ENCODE peak calls at places on chromosomes 4 and X, in eight cellular contexts. N is K562, E is stomach, C is upper lobe of left lung, U is GM12878, W is sigmoid colon, Q is suprapubic skin, O is transverse colon. D is an unnamed sample.

GRCh38 chrX:134600714-134601113 is 57.6 kb downstream of the PLAC1 start:
- DNase-seq in Q (no peak), N (no peak), E (no peak), C (no peak), U (no peak), O (no peak), W (no peak), D (no peak)

GRCh38 chr4:128725405-128725804 is 84.1 kb upstream of the JADE1 start:
- DNase-seq in O (no peak), W (no peak), C (no peak), U (no peak), N (no peak), Q (no peak), E (peak), D (no peak)

GRCh38 chr4:26028793-26029511 is 114.9 kb downstream of the SMIM20 start:
- DNase-seq in C (peak), O (peak), W (peak), Q (peak), E (peak), U (no peak), N (peak), D (no peak)

GRCh38 chr4:43369036-43369594 is 476.6 kb downstream of the GRXCR1 start:
- DNase-seq in N (no peak), Q (no peak), E (no peak), U (no peak), C (no peak), W (no peak), O (no peak), D (no peak)

GRCh38 chrX:154800508-154801207 is 4.6 kb downstream of the MPP1 start:
- DNase-seq in U (no peak), E (no peak), C (no peak), N (no peak), Q (no peak), W (no peak), O (no peak), D (no peak)

GRCh38 chr4:42152507-42153504 is at the start of gene BEND4:
- DNase-seq in O (peak), E (no peak), U (no peak), Q (no peak), N (no peak), C (no peak), W (no peak), D (no peak)

GRCh38 chr4:127134490-127134889 is 498.3 kb upstream of the INTU start:
- DNase-seq in Q (no peak), U (no peak), W (no peak), O (no peak), E (no peak), N (no peak), C (no peak), D (no peak)

GRCh38 chr4:110087116-110087708 is 111.2 kb downstream of the ELOVL6 start:
- DNase-seq in O (no peak), U (no peak), W (no peak), E (no peak), N (no peak), Q (no peak), C (no peak), D (no peak)

GRCh38 chr4:104966349-104967033 is 180.2 kb upstream of the TET2 start:
- DNase-seq in E (no peak), N (no peak), W (no peak), Q (no peak), O (peak), U (peak), C (peak), D (no peak)

GRCh38 chr4:186820371-186820990 is 96.8 kb upstream of the FAT1 start:
- DNase-seq in E (no peak), W (peak), N (no peak), O (peak), C (no peak), U (no peak), Q (no peak), D (no peak)

GRCh38 chrX:150361070-150361776 is 1.9 kb upstream of the MAMLD1 start:
- DNase-seq in C (no peak), U (no peak), W (no peak), O (peak), Q (no peak), E (no peak), N (peak), D (no peak)

GRCh38 chr4:175703956-175704600 is 108.0 kb downstream of the GPM6A start:
- DNase-seq in N (no peak), O (no peak), C (no peak), Q (no peak), W (no peak), E (no peak), U (no peak), D (no peak)

GRCh38 chr4:117968606-117969005 is 65.7 kb upstream of the NDST3 start:
- DNase-seq in Q (no peak), U (no peak), N (no peak), E (no peak), C (no peak), W (no peak), O (no peak), D (no peak)

GRCh38 chr4:96593422-96593821 is 753.5 kb downstream of the PDHA2 start:
- DNase-seq in E (peak), Q (no peak), O (no peak), N (no peak), U (no peak), C (no peak), W (no peak), D (no peak)

GRCh38 chrX:50813843-50814661 is at the start of gene SHROOM4:
- DNase-seq in O (peak), Q (no peak), E (peak), C (peak), U (no peak), N (no peak), W (peak), D (no peak)

GRCh38 chrX:154074199-154074598 is 23.3 kb downstream of the MECP2 start:
- DNase-seq in U (no peak), N (no peak), C (no peak), O (no peak), W (peak), E (no peak), Q (no peak), D (no peak)

GRCh38 chr4:185529413-185529812 is 5.9 kb downstream of the PDLIM3 start:
- DNase-seq in W (no peak), U (no peak), C (no peak), N (no peak), O (no peak), E (peak), Q (no peak), D (no peak)

GRCh38 chrX:116862340-116862739 is 399.6 kb upstream of the CT83 start:
- DNase-seq in W (no peak), U (no peak), C (no peak), Q (no peak), N (no peak), E (no peak), O (no peak), D (no peak)

GRCh38 chr4:147428583-147428982 is 52.3 kb upstream of the EDNRA start:
- DNase-seq in C (no peak), O (no peak), W (no peak), U (no peak), E (no peak), Q (no peak), N (no peak), D (no peak)

GRCh38 chr4:15469402-15470148 is at the start of gene CC2D2A:
- DNase-seq in Q (no peak), O (peak), C (peak), N (no peak), U (no peak), E (no peak), W (no peak), D (peak)

GRCh38 chr4:15043226-15043625 is 40.9 kb downstream of the CPEB2 start:
- DNase-seq in N (peak), C (no peak), E (no peak), O (no peak), U (no peak), W (no peak), Q (no peak), D (no peak)

GRCh38 chr4:116839826-116840225 is 245.6 kb downstream of the TRAM1L1 start:
- DNase-seq in W (no peak), C (no peak), O (no peak), E (no peak), U (no peak), Q (no peak), N (no peak), D (no peak)

GRCh38 chrX:41250867-41251266 is 83.1 kb upstream of the DDX3X start:
- DNase-seq in W (no peak), N (no peak), O (no peak), C (no peak), Q (no peak), U (no peak), E (no peak), D (no peak)

GRCh38 chr4:13524504-13525243 is 19.6 kb downstream of the NKX3-2 start:
- DNase-seq in O (no peak), Q (no peak), U (no peak), C (no peak), N (peak), W (no peak), E (no peak), D (no peak)

GRCh38 chrX:33252306-33252825 is 41.0 kb upstream of the DMD start:
- DNase-seq in C (no peak), W (no peak), N (no peak), O (no peak), U (no peak), Q (no peak), E (no peak), D (no peak)

GRCh38 chr4:154471924-154472323 is 19.7 kb downstream of the DCHS2 start:
- DNase-seq in U (peak), Q (no peak), W (peak), E (no peak), C (no peak), O (no peak), N (no peak), D (no peak)

GRCh38 chrX:40152173-40152705 is 54.5 kb upstream of the BCOR start:
- DNase-seq in W (peak), N (no peak), U (no peak), O (peak), C (no peak), Q (no peak), E (peak), D (no peak)

GRCh38 chr4:89140168-89140759 is 28.9 kb downstream of the TIGD2 start:
- DNase-seq in O (no peak), W (no peak), E (no peak), U (no peak), C (no peak), Q (no peak), N (no peak), D (no peak)

GRCh38 chr4:111641813-111642579 is 503.3 kb upstream of the FAM241A start:
- DNase-seq in E (peak), Q (peak), U (peak), C (peak), N (peak), O (peak), W (peak), D (no peak)

GRCh38 chr4:108378164-108378563 is 209.4 kb upstream of the LEF1 start:
- DNase-seq in Q (no peak), W (no peak), N (no peak), U (no peak), O (no peak), E (no peak), C (no peak), D (peak)

GRCh38 chr4:126630171-126630570 is 1002.6 kb upstream of the INTU start:
- DNase-seq in N (no peak), E (no peak), Q (no peak), U (no peak), O (no peak), W (no peak), C (no peak), D (no peak)

GRCh38 chrX:40832723-40833122 is 97.4 kb upstream of the MED14 start:
- DNase-seq in N (no peak), O (no peak), U (no peak), Q (no peak), W (no peak), E (no peak), C (no peak), D (no peak)

GRCh38 chrX:70635669-70636068 is 191.0 kb downstream of the DLG3 start:
- DNase-seq in O (no peak), W (no peak), E (no peak), Q (no peak), N (no peak), U (no peak), C (no peak), D (no peak)

GRCh38 chrX:70454441-70455365 is 10.1 kb downstream of the DLG3 start:
- DNase-seq in O (peak), W (peak), Q (no peak), E (peak), N (peak), U (no peak), C (peak), D (no peak)

GRCh38 chr4:184596617-184597185 is 52.5 kb downstream of the CASP3 start:
- DNase-seq in W (no peak), O (no peak), U (no peak), Q (no peak), N (no peak), E (peak), C (no peak), D (no peak)

GRCh38 chr4:40990202-40990898 is 224.0 kb downstream of the APBB2 start:
- DNase-seq in O (no peak), N (no peak), Q (no peak), E (no peak), U (peak), C (no peak), W (no peak), D (no peak)

GRCh38 chr4:119795986-119796578 is 167.5 kb upstream of the PDE5A start:
- DNase-seq in W (no peak), Q (no peak), C (no peak), U (no peak), E (no peak), O (no peak), N (no peak), D (no peak)

GRCh38 chrX:17591741-17592110 is 145.6 kb upstream of the SCML1 start:
- DNase-seq in N (no peak), Q (no peak), E (no peak), O (no peak), U (no peak), W (no peak), C (no peak), D (no peak)

GRCh38 chr4:174658246-174658645 is 136.0 kb upstream of the HPGD start:
- DNase-seq in Q (no peak), W (no peak), O (no peak), U (no peak), N (no peak), C (no peak), E (no peak), D (no peak)

GRCh38 chrX:30831082-30831481 is 58.0 kb downstream of the TAB3 start:
- DNase-seq in E (no peak), C (no peak), O (no peak), W (no peak), Q (no peak), N (no peak), U (no peak), D (no peak)

GRCh38 chrX:18895157-18895952 is 88.6 kb downstream of the PHKA2 start:
- DNase-seq in U (no peak), Q (peak), N (no peak), W (peak), C (no peak), O (no peak), E (no peak), D (no peak)
- TF ChIP-seq POLR2AphosphoS5 in U (no peak), Q (no peak), N (no peak), W (no peak), C (no peak), O (no peak), E (no peak), D (peak)

GRCh38 chrX:121858867-121859647 is 811.6 kb downstream of the GLUD2 start:
- DNase-seq in U (no peak), Q (no peak), C (no peak), E (no peak), O (no peak), W (no peak), N (no peak), D (no peak)
- TF ChIP-seq EP300 in U (no peak), Q (no peak), C (no peak), E (no peak), O (no peak), W (no peak), N (no peak), D (no peak)

DNA sequence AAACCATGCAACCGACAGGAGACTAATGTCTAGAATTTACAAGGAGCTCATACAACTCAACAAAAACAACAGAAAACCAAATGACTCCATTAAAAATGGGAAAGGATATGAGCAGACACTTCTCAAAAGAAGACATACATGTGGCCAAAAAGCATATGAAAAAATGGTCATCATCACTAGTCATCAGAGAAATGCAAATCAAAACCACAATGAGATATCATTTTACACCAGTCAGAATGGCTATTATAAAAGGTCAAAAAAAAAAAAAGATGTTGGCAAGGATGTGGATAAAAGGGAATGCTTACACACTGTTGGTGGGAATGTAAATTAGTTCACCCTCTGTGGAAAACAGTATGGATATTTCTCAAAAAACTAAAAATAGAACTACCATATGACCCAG is 50.5 kb upstream of the CHRDL1 start:
- DNase-seq in O (no peak), N (no peak), W (no peak), E (no peak), U (no peak), Q (no peak), C (no peak), D (no peak)
- TF ChIP-seq POLR2AphosphoS5 in O (no peak), N (no peak), W (no peak), E (no peak), U (no peak), Q (no peak), C (no peak), D (no peak)

DNA sequence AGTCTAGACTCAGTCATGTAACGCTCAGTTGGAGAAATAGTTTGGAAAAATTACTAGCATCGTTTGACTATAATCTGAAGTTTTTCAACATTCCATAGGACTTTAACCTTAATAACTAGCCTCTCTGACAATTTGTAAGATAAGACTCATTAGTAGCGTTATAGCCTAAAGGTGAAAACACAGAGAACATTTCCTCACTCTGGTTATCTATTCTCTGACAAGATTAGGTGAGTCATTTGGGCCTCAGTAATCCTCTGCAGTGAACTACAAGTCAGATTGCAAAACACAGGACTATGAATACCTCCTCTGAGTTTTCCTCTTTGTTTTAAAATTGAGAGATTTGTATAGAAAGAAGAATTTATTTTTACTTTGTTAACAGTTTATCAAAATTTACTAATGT is 31.8 kb upstream of the PDLIM5 start:
- DNase-seq in C (no peak), Q (no peak), N (no peak), W (no peak), U (no peak), E (no peak), O (no peak), D (no peak)
- TF ChIP-seq EP300 in C (no peak), Q (no peak), N (peak), W (no peak), U (no peak), E (no peak), O (no peak), D (no peak)

GRCh38 chr4:7929530-7929951 is 10.1 kb downstream of the AFAP1 start:
- DNase-seq in U (no peak), Q (peak), O (peak), E (peak), N (no peak), W (peak), C (peak), D (peak)
- TF ChIP-seq POLR2AphosphoS5 in U (no peak), Q (peak), O (no peak), E (peak), N (no peak), W (no peak), C (no peak), D (no peak)

D was measured in esophagus muscularis mucosa.